ENCODE peak calls at places on chromosomes 6 and 20, in five cellular contexts. U is natural killer cell, T is A549, G is stomach, C is fibroblast of lung. S is an unnamed sample.

GRCh38 chr6:90758741-90759140 is 171.9 kb upstream of the MAP3K7 start:
- DNase-seq in T (no peak), G (no peak), C (no peak), U (no peak), S (no peak)

GRCh38 chr20:18527339-18527738 is 19.6 kb downstream of the SEC23B start:
- DNase-seq in T (no peak), U (no peak), C (no peak), G (no peak), S (no peak)

GRCh38 chr20:44785768-44786167 is 24.6 kb downstream of the RIMS4 start:
- DNase-seq in T (peak), G (no peak), C (peak), U (no peak), S (no peak)

GRCh38 chr6:88804701-88805100 is 158.7 kb downstream of the RNGTT start:
- DNase-seq in T (no peak), C (peak), G (no peak), U (no peak), S (no peak)

GRCh38 chr6:15796130-15796766 is 133.4 kb upstream of the DTNBP1 start:
- DNase-seq in T (no peak), U (no peak), G (no peak), C (no peak), S (no peak)

GRCh38 chr6:20400476-20401402 is 940 bp upstream of the E2F3 start:
- DNase-seq in C (peak), U (no peak), G (no peak), T (peak), S (no peak)

GRCh38 chr6:90286884-90287488 is 9.7 kb downstream of the BACH2 start:
- DNase-seq in T (peak), G (peak), C (peak), U (no peak), S (no peak)

GRCh38 chr6:143823463-143824006 is 19.6 kb upstream of the LTV1 start:
- DNase-seq in C (peak), G (no peak), T (no peak), U (no peak), S (no peak)

GRCh38 chr6:101544286-101544685 is 150.8 kb downstream of the GRIK2 start:
- DNase-seq in T (no peak), C (peak), U (no peak), G (no peak), S (no peak)

GRCh38 chr20:5282561-5282960 is 34.2 kb downstream of the PROKR2 start:
- DNase-seq in C (no peak), T (no peak), U (no peak), G (no peak), S (no peak)

GRCh38 chr20:15992564-15992963 is 580.7 kb downstream of the KIF16B start:
- DNase-seq in T (no peak), G (no peak), C (peak), U (no peak), S (no peak)

GRCh38 chr6:46491201-46491788 is at the start of gene RCAN2:
- DNase-seq in T (peak), G (peak), U (peak), C (peak), S (no peak)

GRCh38 chr20:34541917-34542316 is 16.6 kb upstream of the MAP1LC3A start:
- DNase-seq in T (no peak), U (no peak), C (no peak), G (no peak), S (no peak)

GRCh38 chr6:54801669-54802068 is 44.9 kb upstream of the FAM83B start:
- DNase-seq in G (no peak), U (no peak), T (no peak), C (peak), S (peak)

GRCh38 chr6:125421853-125422252 is 120.1 kb upstream of the HDDC2 start:
- DNase-seq in U (no peak), C (peak), T (no peak), G (no peak), S (no peak)

GRCh38 chr6:157244175-157244574 is 79.1 kb downstream of the TMEM242 start:
- DNase-seq in T (no peak), U (no peak), G (no peak), C (peak), S (no peak)

GRCh38 chr20:20065366-20065765 is 13.0 kb downstream of the CFAP61 start:
- DNase-seq in G (no peak), C (no peak), U (no peak), T (no peak), S (no peak)

GRCh38 chr6:109987196-109987595 is 9.1 kb downstream of the GPR6 start:
- DNase-seq in G (no peak), C (no peak), T (no peak), U (no peak), S (no peak)

GRCh38 chr6:93677297-93677965 is 258.1 kb upstream of the EPHA7 start:
- DNase-seq in C (peak), G (no peak), U (no peak), T (no peak), S (no peak)

GRCh38 chr6:160093061-160093460 is 28.6 kb upstream of the SLC22A1 start:
- DNase-seq in T (no peak), G (no peak), U (no peak), C (no peak), S (no peak)

GRCh38 chr20:50969912-50970311 is 11.3 kb downstream of the MOCS3 start:
- DNase-seq in U (no peak), G (no peak), C (no peak), T (no peak), S (no peak)

GRCh38 chr6:54294965-54295532 is 13.2 kb upstream of the TINAG start:
- DNase-seq in T (no peak), U (no peak), C (no peak), G (no peak), S (no peak)

GRCh38 chr6:25215881-25216280 is 63.3 kb upstream of the CARMIL1 start:
- DNase-seq in T (no peak), U (no peak), G (no peak), C (no peak), S (no peak)

GRCh38 chr6:167143041-167143440 is 14.7 kb downstream of the GPR31 start:
- DNase-seq in C (no peak), T (no peak), U (no peak), G (no peak), S (no peak)

GRCh38 chr6:18504232-18504596 is 117.1 kb downstream of the RNF144B start:
- DNase-seq in C (no peak), G (no peak), T (no peak), U (no peak), S (no peak)

GRCh38 chr6:26452631-26453030 is 5.1 kb upstream of the BTN2A1 start:
- DNase-seq in U (no peak), C (no peak), T (no peak), G (no peak), S (no peak)

GRCh38 chr6:62285612-62286469 is at the start of gene KHDRBS2:
- DNase-seq in U (peak), C (no peak), T (peak), G (peak), S (no peak)

GRCh38 chr20:22698443-22698842 is 114.1 kb upstream of the FOXA2 start:
- DNase-seq in U (no peak), T (no peak), C (no peak), G (no peak), S (no peak)

GRCh38 chr6:151313060-151313459 is 73.3 kb downstream of the AKAP12 start:
- DNase-seq in U (no peak), G (no peak), T (no peak), C (no peak), S (no peak)

GRCh38 chr6:144314562-144314961 is 29.4 kb downstream of the UTRN start:
- DNase-seq in T (no peak), G (peak), U (no peak), C (no peak), S (no peak)

DNA sequence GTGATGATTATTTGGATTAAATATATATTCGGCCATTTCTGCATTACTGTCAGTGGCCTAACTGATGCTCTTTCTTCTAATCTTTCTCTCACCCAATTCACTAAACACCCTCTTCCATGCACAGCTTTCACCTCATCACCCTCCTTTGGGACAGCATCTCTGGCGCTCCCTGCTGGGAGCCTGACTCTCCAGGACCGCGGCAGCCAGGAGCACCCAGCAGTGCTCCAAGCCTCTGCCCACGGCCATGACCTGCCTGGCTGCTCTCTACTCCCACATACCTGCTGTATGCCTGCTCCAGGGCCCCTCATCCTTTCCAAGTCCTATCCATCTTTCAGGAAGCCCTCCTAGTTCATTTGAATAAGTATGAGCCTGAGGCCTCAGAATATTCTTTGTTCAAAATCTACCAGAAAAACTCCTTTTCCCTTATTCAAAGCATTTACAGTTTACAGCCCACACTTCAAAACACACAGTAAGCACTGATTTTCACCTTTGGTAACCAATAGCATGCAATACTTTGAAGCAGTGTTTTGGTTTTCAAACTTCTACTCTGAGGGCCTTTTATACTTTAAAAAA is 15.2 kb downstream of the CTCFL start:
- DNase-seq in C (no peak), T (peak), G (peak), U (no peak), S (no peak)
- TF ChIP-seq CTCF in C (peak), T (peak), G (no peak), U (no peak), S (peak)

DNA sequence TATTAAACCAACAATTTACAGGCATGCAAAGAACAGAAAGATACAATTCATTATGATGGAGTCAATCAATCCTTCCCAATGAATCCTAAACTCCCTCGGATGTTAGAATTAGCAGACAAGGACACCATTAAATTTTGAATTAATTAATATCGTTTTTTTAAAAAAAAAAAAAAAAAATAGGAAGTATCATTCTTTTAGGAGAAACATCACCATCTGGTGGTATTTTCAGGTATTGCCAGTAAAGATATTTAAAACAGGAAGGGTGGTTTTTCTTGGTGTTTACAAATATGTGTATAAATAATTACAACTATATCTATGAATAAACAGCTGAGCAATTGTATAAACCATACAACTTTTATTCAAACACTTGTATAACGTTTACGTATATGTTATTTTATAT is 564.4 kb downstream of the HAO1 start:
- DNase-seq in C (no peak), G (no peak), U (no peak), T (no peak), S (no peak)
- TF ChIP-seq CTCF in C (peak), G (no peak), U (peak), T (peak), S (peak)

GRCh38 chr6:135675862-135676261 is 175.6 kb upstream of the PDE7B start:
- DNase-seq in U (no peak), T (peak), C (peak), G (no peak), S (no peak)
- TF ChIP-seq CTCF in U (peak), T (peak), C (peak), G (no peak), S (peak)

GRCh38 chr20:39773380-39774000 is 811.3 kb downstream of the DHX35 start:
- DNase-seq in U (no peak), G (no peak), C (peak), T (no peak), S (no peak)
- TF ChIP-seq CTCF in U (no peak), G (no peak), C (no peak), T (no peak), S (no peak)

GRCh38 chr20:24206995-24207394 is 218.4 kb upstream of the GGTLC1 start:
- DNase-seq in G (no peak), T (no peak), U (no peak), C (peak), S (no peak)

GRCh38 chr20:24211972-24212371 is 223.4 kb upstream of the GGTLC1 start:
- DNase-seq in T (no peak), U (no peak), G (no peak), C (no peak), S (no peak)

GRCh38 chr20:24207803-24208300 is 219.3 kb upstream of the GGTLC1 start:
- DNase-seq in G (no peak), C (no peak), T (no peak), U (no peak), S (no peak)

GRCh38 chr20:24212494-24212893 is 223.9 kb upstream of the GGTLC1 start:
- DNase-seq in C (no peak), T (no peak), G (no peak), U (no peak), S (no peak)

GRCh38 chr20:24208652-24209051 is 220.1 kb upstream of the GGTLC1 start:
- DNase-seq in U (no peak), C (no peak), G (no peak), T (peak), S (no peak)
- TF ChIP-seq CTCF in U (no peak), C (no peak), G (no peak), T (peak), S (no peak)

DNA sequence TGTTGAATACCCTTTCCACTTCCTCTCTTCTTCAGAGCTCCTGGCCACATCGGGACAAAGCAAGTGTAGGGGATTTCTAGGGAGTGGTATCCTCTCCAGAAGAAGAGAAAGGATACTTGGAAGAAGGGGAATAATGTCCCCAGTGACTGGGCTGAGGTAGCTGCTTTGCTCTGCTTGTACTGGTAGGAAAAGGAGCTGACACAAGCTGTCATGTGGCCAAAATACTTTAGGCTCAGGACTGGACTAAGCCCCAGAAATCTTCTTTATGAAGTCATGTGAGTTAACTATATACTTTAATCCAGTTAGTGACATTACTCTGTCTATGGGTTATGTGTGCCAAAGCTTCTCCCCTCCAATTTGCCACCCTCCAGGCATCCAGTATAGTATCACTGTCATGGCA is 40.5 kb downstream of the AKIRIN2 start:
- DNase-seq in C (peak), U (no peak), T (no peak), G (no peak), S (no peak)
- TF ChIP-seq CTCF in C (no peak), U (no peak), T (no peak), G (no peak), S (no peak)

DNA sequence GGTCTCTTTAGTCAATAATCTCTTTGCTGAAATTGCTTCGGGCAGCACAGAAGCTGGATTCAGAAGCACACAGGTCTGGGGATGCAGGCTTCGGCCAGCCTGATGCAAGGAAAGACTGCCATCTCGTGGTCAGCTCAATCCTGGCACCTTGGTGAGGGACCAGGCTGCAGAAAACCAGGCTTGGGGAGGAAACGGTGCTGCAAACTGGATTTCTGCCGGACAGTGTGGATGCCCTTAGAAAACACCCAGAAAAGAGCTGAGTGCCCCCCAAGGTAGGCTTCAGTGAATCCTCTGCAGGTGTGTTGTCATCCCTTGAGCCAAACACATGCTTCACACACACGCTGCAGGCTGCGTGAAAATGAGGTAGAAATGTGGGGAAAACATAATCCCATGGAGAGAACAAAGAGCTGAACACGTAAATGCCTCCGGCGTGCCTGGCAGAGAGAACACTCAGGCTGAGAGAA is 89.8 kb upstream of the PAX1 start:
- DNase-seq in U (no peak), C (peak), T (peak), G (peak), S (no peak)
- TF ChIP-seq CTCF in U (no peak), C (peak), T (peak), G (peak), S (peak)